ENCODE peak calls at places on chromosome 19, in ten cellular contexts. G, R, P, U, Y, C, V, B, D and A are unnamed samples.

GRCh38 chr19:50461066-50461875 is 15.0 kb upstream of the EMC10 start:
- DNase-seq in G (peak; percentile 64), R (peak; percentile 67), P (no peak), U (peak; percentile 87), Y (peak; percentile 48), C (peak; percentile 52), V (peak; percentile 73), B (peak; percentile 33), D (no peak), A (peak; percentile 62)

GRCh38 chr19:3402631-3403443 is 36.5 kb downstream of the NFIC start:
- DNase-seq in G (no peak), R (no peak), P (no peak), U (no peak), Y (no peak), C (no peak), V (no peak), B (no peak), D (no peak), A (no peak)

GRCh38 chr19:16118489-16119033 is 6.9 kb downstream of the RAB8A start:
- DNase-seq in G (no peak), R (no peak), P (no peak), U (peak; percentile 83), Y (no peak), C (no peak), V (peak; percentile 76), B (no peak), D (no peak), A (peak; percentile 52)

GRCh38 chr19:617551-618246 is 15.6 kb downstream of the POLRMT start:
- DNase-seq in G (no peak), R (no peak), P (no peak), U (no peak), Y (no peak), C (no peak), V (no peak), B (no peak), D (no peak), A (no peak)

GRCh38 chr19:1446713-1447564 is 3.0 kb upstream of the APC2 start:
- DNase-seq in G (no peak), R (no peak), P (peak; percentile 26), U (no peak), Y (no peak), C (no peak), V (no peak), B (no peak), D (no peak), A (no peak)

GRCh38 chr19:54893406-54893805 is 12.5 kb upstream of the NCR1 start:
- DNase-seq in G (no peak), R (no peak), P (no peak), U (no peak), Y (no peak), C (no peak), V (no peak), B (no peak), D (peak; percentile 59), A (no peak)

GRCh38 chr19:45376045-45376724 is 5.8 kb upstream of the ERCC2 start:
- DNase-seq in G (peak; percentile 94), R (peak; percentile 58), P (peak; percentile 66), U (no peak), Y (peak; percentile 51), C (peak; percentile 68), V (no peak), B (no peak), D (no peak), A (no peak)

GRCh38 chr19:6271721-6272410 is 7.9 kb downstream of the MLLT1 start:
- DNase-seq in G (peak; percentile 74), R (peak; percentile 79), P (peak; percentile 95), U (no peak), Y (peak; percentile 63), C (peak; percentile 71), V (peak; percentile 64), B (peak; percentile 63), D (no peak), A (peak; percentile 68)

GRCh38 chr19:16229322-16229641 is 31.6 kb downstream of the AP1M1 start:
- DNase-seq in G (no peak), R (no peak), P (no peak), U (no peak), Y (no peak), C (no peak), V (no peak), B (no peak), D (no peak), A (no peak)

GRCh38 chr19:17938092-17938845 is 5.5 kb downstream of the CCDC124 start:
- DNase-seq in G (peak; percentile 88), R (peak; percentile 85), P (peak; percentile 75), U (peak; percentile 90), Y (peak; percentile 76), C (peak; percentile 85), V (peak; percentile 81), B (peak; percentile 74), D (no peak), A (peak; percentile 83)

GRCh38 chr19:50206191-50206590 is 2.8 kb downstream of the MYH14 start:
- DNase-seq in G (no peak), R (no peak), P (no peak), U (no peak), Y (no peak), C (no peak), V (peak; percentile 58), B (no peak), D (no peak), A (no peak)

GRCh38 chr19:55663846-55664536 is 9.2 kb downstream of the U2AF2 start:
- DNase-seq in G (no peak), R (no peak), P (no peak), U (no peak), Y (no peak), C (no peak), V (no peak), B (no peak), D (no peak), A (no peak)

GRCh38 chr19:57954996-57955395 is 7.5 kb upstream of the ZNF256 start:
- DNase-seq in G (no peak), R (no peak), P (no peak), U (no peak), Y (no peak), C (no peak), V (no peak), B (no peak), D (no peak), A (no peak)

DNA sequence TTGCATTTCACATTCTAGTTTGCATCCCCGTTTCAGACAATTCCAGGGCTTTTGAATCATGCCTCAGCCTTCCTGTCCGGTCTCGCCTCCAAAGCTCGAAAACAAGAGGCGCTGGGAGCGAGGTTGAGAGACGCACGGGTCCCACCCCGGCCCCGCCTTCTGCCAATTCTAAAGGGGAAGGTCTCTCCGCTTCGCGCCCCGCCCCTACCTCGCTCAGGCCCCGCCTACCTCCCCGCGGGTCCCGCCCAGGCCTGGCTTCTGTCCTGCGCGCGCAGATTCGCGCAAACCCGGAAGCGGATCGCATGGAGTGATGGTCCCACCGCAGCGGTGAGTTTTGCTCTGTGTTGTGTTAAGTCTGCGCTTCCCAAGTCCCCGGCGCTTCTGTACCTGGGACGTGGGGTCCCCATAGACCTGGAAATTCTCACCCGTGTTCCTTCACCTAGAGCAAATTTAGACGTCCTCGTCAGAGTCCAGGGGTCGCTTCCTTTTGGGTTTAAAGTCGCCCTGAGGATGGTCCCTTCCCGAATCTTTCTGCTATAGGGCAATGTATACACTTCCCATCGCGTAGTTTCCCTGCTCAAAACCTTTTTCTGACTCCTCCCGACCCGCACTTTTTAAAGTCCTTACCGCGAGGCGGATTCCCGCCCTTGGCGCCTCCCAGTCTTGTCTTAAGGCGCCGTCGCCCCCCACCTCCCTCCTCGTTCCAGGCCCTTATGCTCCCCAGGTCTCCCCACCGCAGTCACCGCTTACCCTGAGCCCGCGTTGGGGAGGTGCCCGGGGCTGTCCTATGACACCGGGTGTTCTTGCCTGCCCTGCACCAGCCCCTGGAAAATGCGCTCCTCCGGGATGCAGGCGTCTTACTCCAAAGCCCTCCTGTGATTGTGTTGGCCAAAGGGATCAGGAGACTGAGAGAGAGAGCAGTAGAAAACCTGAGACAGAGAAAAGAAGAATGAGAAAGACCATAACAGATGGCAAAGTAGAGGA is at the start of gene ZNF845:
- DNase-seq in G (peak; percentile 89), R (peak; percentile 97), P (peak; percentile 94), U (peak; percentile 68), Y (peak; percentile 92), C (peak; percentile 97), V (peak; percentile 98), B (peak; percentile 94), D (peak; percentile 79), A (peak; percentile 98)
- TF ChIP-seq POLR2A in G (peak; percentile 53), R (no peak), P (peak; percentile 74), U (peak; percentile 78), Y (no peak), C (peak; percentile 58), V (peak; percentile 68), B (no peak), D (peak; percentile 82), A (no peak)

GRCh38 chr19:10113592-10113963 is 2.1 kb downstream of the P2RY11 start:
- DNase-seq in G (no peak), R (peak; percentile 42), P (no peak), U (no peak), Y (no peak), C (no peak), V (no peak), B (no peak), D (no peak), A (no peak)
- TF ChIP-seq POLR2A in G (no peak), R (no peak), P (no peak), U (peak; percentile 82), Y (no peak), C (no peak), V (no peak), B (no peak), D (peak; percentile 87), A (no peak)

GRCh38 chr19:38310279-38310670 is 5.5 kb downstream of the YIF1B start:
- DNase-seq in G (no peak), R (no peak), P (no peak), U (no peak), Y (no peak), C (no peak), V (no peak), B (no peak), D (no peak), A (no peak)

GRCh38 chr19:38308926-38309614 is 5.0 kb downstream of the C19orf33 start:
- DNase-seq in G (no peak), R (no peak), P (no peak), U (no peak), Y (no peak), C (no peak), V (no peak), B (no peak), D (no peak), A (no peak)

GRCh38 chr19:38308006-38308766 is 4.1 kb downstream of the C19orf33 start:
- DNase-seq in G (no peak), R (no peak), P (no peak), U (no peak), Y (no peak), C (no peak), V (no peak), B (no peak), D (no peak), A (no peak)

GRCh38 chr19:38309615-38310278 is 5.7 kb downstream of the C19orf33 start:
- DNase-seq in G (no peak), R (no peak), P (no peak), U (no peak), Y (no peak), C (no peak), V (no peak), B (no peak), D (no peak), A (no peak)

GRCh38 chr19:38310986-38311385 is 4.8 kb downstream of the YIF1B start:
- DNase-seq in G (no peak), R (no peak), P (no peak), U (no peak), Y (no peak), C (no peak), V (no peak), B (no peak), D (no peak), A (no peak)
- TF ChIP-seq POLR2A in G (no peak), R (no peak), P (no peak), U (no peak), Y (no peak), C (no peak), V (no peak), B (no peak), D (no peak), A (no peak)

GRCh38 chr19:38265213-38265861 is 964 bp downstream of the SPINT2 start:
- DNase-seq in G (no peak), R (peak; percentile 69), P (no peak), U (no peak), Y (no peak), C (no peak), V (peak; percentile 63), B (no peak), D (no peak), A (peak; percentile 63)
- TF ChIP-seq POLR2A in G (no peak), R (no peak), P (no peak), U (no peak), Y (no peak), C (no peak), V (no peak), B (no peak), D (no peak), A (no peak)